ENCODE peak calls at places on chromosomes 2 and 18, in five cellular contexts. B is RKO, R is foreskin fibroblast, N is ecto neural progenitor cell, V is NCI-H1694 treated with DMSO at 0.1 percent for 48 hours. G is an unnamed sample.
A peak's percentile ranks its signal among the peaks of the same experiment; 100 is the strongest.

GRCh38 chr2:88329815-88330603 is 122.5 kb downstream of the FOXI3 start:
- DNase-seq in B (peak; percentile 12), R (peak; percentile 4), N (peak; percentile 83), V (no peak), G (no peak)

GRCh38 chr2:109466674-109467575 is 146.8 kb downstream of the SEPTIN10 start:
- DNase-seq in B (no peak), R (peak; percentile 76), N (no peak), V (peak; percentile 82), G (no peak)

GRCh38 chr2:238164906-238165287 is 6.1 kb downstream of the ERFE start:
- DNase-seq in B (no peak), R (no peak), N (no peak), V (no peak), G (no peak)

GRCh38 chr18:9218052-9218451 is 81.5 kb downstream of the ANKRD12 start:
- DNase-seq in B (no peak), R (no peak), N (no peak), V (no peak), G (no peak)

GRCh38 chr18:41456791-41457190 is 498.2 kb upstream of the PIK3C3 start:
- DNase-seq in B (no peak), R (no peak), N (no peak), V (no peak), G (no peak)

GRCh38 chr2:44772131-44772530 is 169.4 kb upstream of the SIX3 start:
- DNase-seq in B (no peak), R (no peak), N (no peak), V (no peak), G (no peak)

GRCh38 chr2:68387408-68388350 is 22.6 kb downstream of the PLEK start:
- DNase-seq in B (no peak), R (no peak), N (no peak), V (no peak), G (peak; percentile 20)

GRCh38 chr2:143284087-143284675 is 155.0 kb downstream of the ARHGAP15 start:
- DNase-seq in B (peak; percentile 61), R (no peak), N (no peak), V (peak; percentile 18), G (no peak)

GRCh38 chr2:35220471-35220870 is 1135.1 kb upstream of the CRIM1 start:
- DNase-seq in B (peak; percentile 53), R (no peak), N (no peak), V (no peak), G (no peak)

GRCh38 chr2:127255721-127256120 is 35.6 kb upstream of the CYP27C1 start:
- DNase-seq in B (no peak), R (no peak), N (no peak), V (no peak), G (no peak)

GRCh38 chr2:105329197-105329554 is 359 bp downstream of the TGFBRAP1 start:
- DNase-seq in B (no peak), R (no peak), N (peak; percentile 53), V (no peak), G (no peak)

GRCh38 chr2:100957971-100958653 is 44.0 kb upstream of the RPL31 start:
- DNase-seq in B (no peak), R (peak; percentile 93), N (no peak), V (no peak), G (no peak)

GRCh38 chr18:63867368-63867767 is 20.1 kb upstream of the SERPINB2 start:
- DNase-seq in B (no peak), R (no peak), N (no peak), V (no peak), G (no peak)

GRCh38 chr2:21748501-21748900 is 624.7 kb downstream of the TDRD15 start:
- DNase-seq in B (no peak), R (no peak), N (no peak), V (no peak), G (no peak)

GRCh38 chr2:65212619-65213018 is 15.0 kb upstream of the ACTR2 start:
- DNase-seq in B (no peak), R (no peak), N (no peak), V (no peak), G (no peak)

GRCh38 chr2:96939415-96939814 is 47.0 kb downstream of the FAM178B start:
- DNase-seq in B (no peak), R (no peak), N (no peak), V (no peak), G (no peak)

GRCh38 chr2:241636182-241636982 is 576 bp downstream of the THAP4 start:
- DNase-seq in B (peak; percentile 35), R (no peak), N (peak; percentile 72), V (no peak), G (peak; percentile 35)

GRCh38 chr2:191845876-191846786 is 757 bp downstream of the CAVIN2 start:
- DNase-seq in B (no peak), R (no peak), N (no peak), V (no peak), G (no peak)

GRCh38 chr2:203579131-203579643 is 44.1 kb upstream of the RAPH1 start:
- DNase-seq in B (peak; percentile 31), R (peak; percentile 69), N (no peak), V (no peak), G (peak; percentile 74)

GRCh38 chr2:68251855-68252406 is 401 bp downstream of the PPP3R1 start:
- DNase-seq in B (peak; percentile 31), R (no peak), N (peak; percentile 77), V (no peak), G (peak; percentile 48)

GRCh38 chr2:147122944-147123343 is 721.9 kb upstream of the ACVR2A start:
- DNase-seq in B (no peak), R (no peak), N (no peak), V (no peak), G (no peak)

GRCh38 chr2:88108796-88109195 is 19.1 kb downstream of the FABP1 start:
- DNase-seq in B (no peak), R (no peak), N (no peak), V (no peak), G (no peak)

GRCh38 chr2:158598856-158599517 is 142.2 kb downstream of the PKP4 start:
- DNase-seq in B (no peak), R (no peak), N (no peak), V (no peak), G (no peak)

GRCh38 chr2:207617011-207617671 is 8.1 kb downstream of the METTL21A start:
- DNase-seq in B (peak; percentile 75), R (peak; percentile 89), N (no peak), V (no peak), G (no peak)

GRCh38 chr2:60998628-60999545 is 18.6 kb upstream of the PEX13 start:
- DNase-seq in B (peak; percentile 71), R (peak; percentile 27), N (no peak), V (peak; percentile 92), G (no peak)

GRCh38 chr2:211251016-211251415 is 694.6 kb downstream of the CPS1 start:
- DNase-seq in B (no peak), R (no peak), N (no peak), V (no peak), G (no peak)

GRCh38 chr2:43105586-43106562 is 120.5 kb downstream of the ZFP36L2 start:
- DNase-seq in B (no peak), R (peak; percentile 56), N (no peak), V (no peak), G (no peak)

GRCh38 chr2:67304300-67304890 is 92.7 kb upstream of the ETAA1 start:
- DNase-seq in B (no peak), R (no peak), N (no peak), V (no peak), G (no peak)

GRCh38 chr2:218964041-218964771 is 4.7 kb downstream of the CDK5R2 start:
- DNase-seq in B (peak; percentile 91), R (peak; percentile 59), N (no peak), V (no peak), G (no peak)

GRCh38 chr2:202429164-202429980 is 53.2 kb downstream of the BMPR2 start:
- DNase-seq in B (no peak), R (peak; percentile 2), N (no peak), V (no peak), G (no peak)

GRCh38 chr2:84474176-84474575 is 15.1 kb upstream of the SUCLG1 start:
- DNase-seq in B (no peak), R (no peak), N (no peak), V (no peak), G (no peak)

GRCh38 chr2:177239934-177240600 is 24.5 kb downstream of the NFE2L2 start:
- DNase-seq in B (peak; percentile 34), R (peak; percentile 63), N (no peak), V (no peak), G (peak; percentile 24)

GRCh38 chr2:187552959-187553681 is 1.1 kb downstream of the TFPI start:
- DNase-seq in B (peak; percentile 94), R (peak; percentile 64), N (no peak), V (no peak), G (no peak)

GRCh38 chr2:130836501-130837174 is at the start of gene ARHGEF4:
- DNase-seq in B (no peak), R (no peak), N (peak; percentile 90), V (no peak), G (peak; percentile 33)

GRCh38 chr2:8487461-8487932 is 194.4 kb upstream of the ID2 start:
- DNase-seq in B (no peak), R (no peak), N (no peak), V (no peak), G (no peak)

G was measured in T-helper 2 cell treated with Interferon-gamma antibody and Interleukin-4, amounts not matched to agents 5 μg/mL and 100 μg/mL, for 36 hours.